ENCODE peak calls at places on chromosomes 5 and 9, in four cellular contexts. N is stimulated activated CD4-positive, alpha-beta T cell treated with anti-CD3 and anti-CD28 coated beads, Interleukin-12 subunit alpha, Interleukin-12 subunit beta, amount 100 ng/mL, for 4 hours; U is thoracic aorta; T is breast epithelium. A is an unnamed sample.

GRCh38 chr9:93390953-93391515 is 60.5 kb upstream of the FAM120A start:
- DNase-seq in N (no peak), U (no peak), T (no peak), A (no peak)

GRCh38 chr5:116947691-116948528 is 373.3 kb upstream of the SEMA6A start:
- DNase-seq in N (peak; percentile 51), U (no peak), T (peak; percentile 23), A (no peak)

GRCh38 chr5:134142806-134143205 is 28.3 kb downstream of the TCF7 start:
- DNase-seq in N (no peak), U (no peak), T (peak; percentile 15), A (no peak)

GRCh38 chr5:142512041-142512679 is 173.7 kb downstream of the FGF1 start:
- DNase-seq in N (no peak), U (no peak), T (no peak), A (no peak)

GRCh38 chr5:119439140-119439625 is 13.1 kb upstream of the HSD17B4 start:
- DNase-seq in N (no peak), U (no peak), T (peak; percentile 27), A (no peak)

GRCh38 chr9:134200730-134201129 is 36.4 kb upstream of the RNU6ATAC start:
- DNase-seq in N (no peak), U (no peak), T (no peak), A (no peak)

GRCh38 chr5:6427689-6428088 is 21.0 kb upstream of the UBE2QL1 start:
- DNase-seq in N (no peak), U (no peak), T (no peak), A (no peak)

GRCh38 chr5:83145882-83146331 is 68.6 kb downstream of the XRCC4 start:
- DNase-seq in N (no peak), U (no peak), T (no peak), A (no peak)